ENCODE peak calls at places on chromosomes 5 and 9, in ten cellular contexts. Y is HL-60, P is transverse colon, M is Panc1, Z is stomach, Q is breast epithelium, V is GM12878, J is endothelial cell of umbilical vein, N is HepG2, A is GM23338. I is an unnamed sample.

GRCh38 chr9:89138463-89139390 is 39.9 kb downstream of the SHC3 start:
- DNase-seq in M (no peak), Q (no peak), V (no peak), N (no peak), J (peak), P (no peak), Y (no peak), A (no peak), Z (no peak), I (no peak)

GRCh38 chr5:133118741-133119140 is 66.9 kb downstream of the HSPA4 start:
- DNase-seq in Y (no peak), P (no peak), N (no peak), Z (no peak), A (no peak), M (no peak), V (no peak), Q (no peak), J (no peak), I (no peak)

GRCh38 chr5:62717211-62717927 is 138.8 kb downstream of the LRRC70 start:
- DNase-seq in M (no peak), Q (no peak), Y (no peak), A (peak), Z (no peak), N (no peak), V (no peak), J (no peak), P (no peak), I (no peak)

GRCh38 chr9:114433086-114433485 is 45.3 kb upstream of the AKNA start:
- DNase-seq in M (no peak), V (no peak), Q (no peak), N (no peak), Z (no peak), Y (no peak), A (no peak), P (no peak), J (no peak), I (no peak)

GRCh38 chr9:97601228-97601898 is 31.8 kb downstream of the TSTD2 start:
- DNase-seq in Y (no peak), Q (no peak), A (no peak), Z (no peak), J (no peak), V (no peak), N (no peak), P (no peak), M (no peak), I (no peak)

GRCh38 chr9:77022783-77023440 is 3.5 kb downstream of the FOXB2 start:
- DNase-seq in N (no peak), A (peak), Z (no peak), J (no peak), M (no peak), Q (no peak), P (no peak), Y (no peak), V (no peak), I (no peak)

GRCh38 chr5:32865475-32865874 is 154.4 kb downstream of the NPR3 start:
- DNase-seq in N (no peak), P (no peak), Q (no peak), Z (no peak), Y (no peak), J (no peak), V (no peak), M (no peak), A (no peak), I (no peak)

GRCh38 chr5:88836195-88836838 is 46.7 kb downstream of the MEF2C start:
- DNase-seq in N (no peak), A (no peak), Z (no peak), M (no peak), V (no peak), Y (no peak), P (no peak), J (peak), Q (no peak), I (no peak)

GRCh38 chr5:136155078-136155477 is 22.4 kb downstream of the SMAD5 start:
- DNase-seq in N (no peak), Y (no peak), J (no peak), V (no peak), M (no peak), Z (no peak), Q (no peak), P (no peak), A (no peak), I (no peak)

GRCh38 chr9:78029601-78030552 is 1.7 kb downstream of the GNAQ start:
- DNase-seq in Q (no peak), A (peak), N (no peak), Y (no peak), J (peak), V (no peak), Z (no peak), P (peak), M (no peak), I (no peak)

GRCh38 chr9:99057665-99058625 is 47.0 kb upstream of the TGFBR1 start:
- DNase-seq in P (peak), J (no peak), M (no peak), Y (peak), V (peak), Z (peak), Q (no peak), N (no peak), A (no peak), I (peak)

GRCh38 chr9:124306098-124306735 is 48.5 kb downstream of the NEK6 start:
- DNase-seq in Y (no peak), A (no peak), J (peak), P (no peak), M (peak), V (no peak), N (no peak), Z (no peak), Q (no peak), I (no peak)

GRCh38 chr9:34185778-34186551 is 7.1 kb downstream of the UBAP1 start:
- DNase-seq in Q (no peak), Z (peak), P (no peak), M (peak), Y (peak), V (peak), N (no peak), J (peak), A (no peak), I (peak)

GRCh38 chr5:113190347-113190746 is 213.7 kb downstream of the DCP2 start:
- DNase-seq in Y (no peak), P (no peak), Q (no peak), J (no peak), Z (no peak), A (no peak), M (no peak), N (no peak), V (no peak), I (no peak)

GRCh38 chr9:109012876-109013677 is at the start of gene CTNNAL1:
- DNase-seq in A (peak), J (peak), V (no peak), N (peak), P (peak), Z (peak), Y (peak), M (no peak), Q (peak), I (no peak)

GRCh38 chr9:100534401-100534800 is 43.5 kb upstream of the CAVIN4 start:
- DNase-seq in M (no peak), P (no peak), Q (no peak), A (no peak), N (no peak), V (no peak), Y (no peak), Z (no peak), J (peak), I (no peak)

GRCh38 chr9:114426046-114426948 is 38.5 kb upstream of the AKNA start:
- DNase-seq in M (no peak), J (no peak), Z (no peak), A (no peak), P (no peak), V (no peak), Y (no peak), Q (no peak), N (no peak), I (no peak)

GRCh38 chr5:169626779-169627178 is 10.3 kb upstream of the DOCK2 start:
- DNase-seq in M (no peak), P (no peak), J (peak), A (no peak), N (no peak), Z (no peak), Y (no peak), Q (no peak), V (no peak), I (no peak)

GRCh38 chr5:136781464-136781863 is 416.1 kb upstream of the TRPC7 start:
- DNase-seq in N (no peak), V (no peak), Q (no peak), M (no peak), P (no peak), Z (no peak), J (no peak), Y (no peak), A (no peak), I (no peak)

GRCh38 chr9:123957168-123957721 is 27.3 kb upstream of the DENND1A start:
- DNase-seq in M (no peak), Z (no peak), J (no peak), N (no peak), V (no peak), Y (no peak), A (no peak), P (no peak), Q (no peak), I (no peak)

GRCh38 chr5:121182788-121183490 is 668.7 kb upstream of the FTMT start:
- DNase-seq in M (no peak), P (no peak), N (no peak), V (no peak), Y (no peak), Q (no peak), A (no peak), Z (no peak), J (peak), I (no peak)

GRCh38 chr5:13250450-13251291 is 693.8 kb downstream of the DNAH5 start:
- DNase-seq in V (no peak), P (no peak), A (peak), Q (no peak), N (peak), J (peak), Y (no peak), Z (no peak), M (peak), I (no peak)

GRCh38 chr5:142864293-142865260 is 94.4 kb downstream of the ARHGAP26 start:
- DNase-seq in P (peak), V (no peak), Y (no peak), J (no peak), N (no peak), Q (no peak), A (peak), Z (peak), M (no peak), I (no peak)
- TF ChIP-seq POLR2AphosphoS5 in P (no peak), V (no peak), Y (no peak), J (no peak), N (no peak), Q (no peak), A (no peak), Z (no peak), M (no peak), I (no peak)

DNA sequence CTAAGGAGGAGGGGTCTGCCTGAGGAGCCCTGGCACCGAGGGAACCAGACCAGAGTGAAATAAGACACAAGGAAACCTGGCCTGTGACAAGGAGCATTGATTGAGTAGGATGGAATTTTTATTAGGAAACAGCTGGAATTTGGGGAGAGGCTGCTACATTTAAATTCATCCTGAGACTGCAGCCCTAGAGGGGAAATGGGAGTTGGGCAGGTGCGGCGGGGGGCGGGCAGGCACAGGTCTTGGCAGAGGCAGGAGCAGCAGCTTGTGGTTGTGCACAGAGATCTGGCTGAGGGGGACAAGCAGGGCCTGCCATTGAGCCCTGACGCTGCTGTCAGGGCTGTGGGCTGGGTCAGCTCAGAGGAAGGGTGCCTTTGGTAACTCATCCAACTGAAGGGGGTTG is 71.6 kb downstream of the PCDH1 start:
- DNase-seq in J (no peak), Y (no peak), V (no peak), Z (no peak), P (no peak), Q (no peak), A (peak), N (no peak), M (no peak), I (no peak)
- H3K27ac ChIP-seq in J (peak), Y (no peak), V (no peak), Z (no peak), P (no peak), Q (no peak), A (peak), N (no peak), M (no peak), I (no peak)

DNA sequence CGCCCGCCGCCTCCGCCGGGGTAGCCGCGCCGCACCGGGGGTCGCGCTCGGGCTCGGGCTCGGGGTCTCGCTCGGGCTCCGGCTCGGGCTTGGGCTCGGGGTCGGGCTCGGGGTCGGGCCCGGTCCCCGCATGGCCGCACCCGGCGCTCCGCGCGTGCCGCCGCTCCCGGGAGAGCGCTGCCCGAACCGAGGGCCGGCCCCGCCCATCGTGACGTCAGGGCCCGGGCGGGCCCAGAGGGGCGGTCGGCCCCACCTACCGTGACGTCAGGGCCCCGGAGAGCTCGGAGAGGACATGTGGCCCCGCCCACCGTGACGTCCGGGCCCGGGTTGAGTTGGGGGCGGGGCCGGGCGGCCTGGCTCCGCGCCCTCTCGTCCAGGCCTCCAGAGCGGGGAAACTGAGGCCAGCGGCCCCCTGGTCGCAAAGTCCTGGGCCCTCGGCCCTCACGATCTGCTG is at the start of gene NSMF:
- DNase-seq in N (peak), Q (peak), Z (peak), P (peak), Y (peak), A (peak), M (no peak), J (peak), V (no peak), I (no peak)
- TF ChIP-seq POLR2AphosphoS5 in N (peak), Q (no peak), Z (peak), P (peak), Y (no peak), A (peak), M (no peak), J (peak), V (peak), I (peak)

GRCh38 chr9:33138768-33139167 is 28.4 kb downstream of the B4GALT1 start:
- DNase-seq in N (no peak), Y (no peak), P (no peak), Z (no peak), Q (no peak), A (no peak), V (no peak), M (no peak), J (no peak), I (no peak)
- H3K27ac ChIP-seq in N (no peak), Y (no peak), P (no peak), Z (no peak), Q (peak), A (no peak), V (peak), M (no peak), J (no peak), I (no peak)

GRCh38 chr9:38318755-38319495 is 73.6 kb upstream of the ALDH1B1 start:
- DNase-seq in Y (no peak), J (peak), N (no peak), A (no peak), P (peak), Q (no peak), Z (no peak), M (no peak), V (peak), I (no peak)
- TF ChIP-seq POLR2AphosphoS5 in Y (no peak), J (no peak), N (no peak), A (no peak), P (no peak), Q (no peak), Z (no peak), M (no peak), V (no peak), I (no peak)

GRCh38 chr9:134868751-134869553 is 11.7 kb upstream of the FCN2 start:
- DNase-seq in Q (peak), Z (no peak), Y (no peak), V (no peak), M (no peak), J (no peak), P (no peak), N (no peak), A (no peak), I (no peak)
- H3K27ac ChIP-seq in Q (no peak), Z (no peak), Y (no peak), V (no peak), M (no peak), J (no peak), P (no peak), N (no peak), A (no peak), I (no peak)

DNA sequence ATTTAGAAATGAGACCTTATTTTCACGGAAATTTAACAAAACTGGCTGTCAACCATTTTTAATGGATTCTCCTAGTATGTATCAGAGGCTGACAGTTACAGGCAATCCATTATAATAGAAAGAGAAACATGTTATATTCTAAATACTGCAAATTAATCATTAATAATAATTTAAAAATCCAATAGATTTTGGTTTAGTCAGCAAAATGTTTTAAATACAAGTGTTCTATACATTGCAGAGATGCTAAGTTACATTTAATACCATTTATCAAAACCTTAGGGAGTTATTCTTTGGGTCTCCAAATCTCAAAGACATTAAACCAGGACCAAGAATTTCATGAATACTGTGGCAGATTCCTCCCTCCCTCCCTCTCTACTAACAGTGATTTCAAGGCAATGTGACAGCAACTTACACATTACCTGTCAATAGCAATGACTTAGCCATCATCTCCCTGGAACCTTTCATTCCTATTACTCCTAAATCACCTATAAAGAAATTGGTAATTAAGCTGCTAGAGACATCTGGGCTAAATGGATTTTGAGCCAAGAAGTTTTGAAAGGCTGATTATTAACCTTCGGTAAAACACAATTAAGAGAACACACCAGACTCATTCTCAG is 768.5 kb upstream of the DMAC1 start:
- DNase-seq in N (no peak), Q (no peak), A (no peak), Z (no peak), P (no peak), J (no peak), M (no peak), Y (no peak), V (no peak), I (no peak)
- TF ChIP-seq POLR2AphosphoS5 in N (no peak), Q (no peak), A (no peak), Z (no peak), P (no peak), J (no peak), M (no peak), Y (no peak), V (no peak), I (no peak)

DNA sequence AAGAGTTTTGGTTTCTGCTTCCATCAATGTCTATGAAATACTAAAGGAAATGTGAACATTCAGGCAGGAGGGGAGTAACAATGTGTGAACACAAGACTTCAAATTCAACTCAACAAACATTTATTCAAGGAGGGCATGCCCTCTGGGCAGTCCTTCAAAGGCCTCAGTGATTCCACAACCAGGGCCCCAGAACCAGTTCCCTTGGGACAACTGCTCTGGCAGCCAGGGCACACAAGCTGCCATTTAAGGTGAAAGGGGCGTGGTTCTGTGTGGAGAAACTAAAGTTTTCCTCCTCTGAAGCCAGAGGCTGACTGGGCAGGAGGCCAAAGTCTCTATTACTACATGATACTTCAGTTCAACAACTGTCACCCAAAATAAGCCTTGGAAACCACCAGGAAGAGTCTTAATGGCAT is 3.2 kb downstream of the RBM18 start:
- DNase-seq in M (no peak), Y (peak), J (peak), Q (peak), Z (peak), A (no peak), V (no peak), N (peak), P (peak), I (no peak)
- H3K27ac ChIP-seq in M (no peak), Y (no peak), J (no peak), Q (peak), Z (peak), A (no peak), V (no peak), N (no peak), P (peak), I (no peak)

GRCh38 chr5:1152771-1153282 is 41.0 kb upstream of the SLC12A7 start:
- DNase-seq in Z (no peak), A (no peak), V (no peak), Q (no peak), P (no peak), J (no peak), N (no peak), Y (no peak), M (no peak), I (no peak)
- TF ChIP-seq POLR2AphosphoS5 in Z (no peak), A (no peak), V (no peak), Q (no peak), P (no peak), J (no peak), N (no peak), Y (no peak), M (peak), I (no peak)

GRCh38 chr9:2195211-2195610 is 180.1 kb downstream of the SMARCA2 start:
- DNase-seq in P (no peak), M (no peak), A (no peak), N (no peak), Q (no peak), V (no peak), Y (no peak), Z (no peak), J (no peak), I (no peak)

GRCh38 chr9:2198956-2199635 is 183.9 kb downstream of the SMARCA2 start:
- DNase-seq in P (no peak), J (peak), Q (no peak), A (no peak), Y (no peak), N (no peak), M (no peak), Z (no peak), V (no peak), I (no peak)

GRCh38 chr9:2199999-2200796 is 185.1 kb downstream of the SMARCA2 start:
- DNase-seq in A (peak), Z (no peak), Y (no peak), J (no peak), N (no peak), M (no peak), Q (no peak), P (no peak), V (no peak), I (no peak)
- H3K27ac ChIP-seq in A (peak), Z (no peak), Y (no peak), J (no peak), N (no peak), M (no peak), Q (no peak), P (no peak), V (no peak), I (no peak)

I was measured in SK-N-MC.